ENCODE peak calls at places on chromosomes 13 and 19, in four cellular contexts. One of them, this sample, is unnamed.

GRCh38 chr19:3135961-3136683 is at the start of gene GNA15:
- DNase-seq in NCI-H1105: no peak
- DNase-seq in NB4: peak
- DNase-seq in transverse colon: peak
- DNase-seq in this sample: no peak

GRCh38 chr19:14118165-14119051 is 846 bp upstream of the PRKACA start:
- DNase-seq in NCI-H1105: peak
- DNase-seq in NB4: peak
- DNase-seq in transverse colon: peak
- DNase-seq in this sample: peak

GRCh38 chr19:29841209-29841558 is 29.4 kb downstream of the CCNE1 start:
- DNase-seq in NCI-H1105: no peak
- DNase-seq in NB4: no peak
- DNase-seq in transverse colon: no peak
- DNase-seq in this sample: no peak

GRCh38 chr13:106701810-106702341 is 133.9 kb upstream of the ARGLU1 start:
- DNase-seq in NCI-H1105: no peak
- DNase-seq in NB4: no peak
- DNase-seq in transverse colon: no peak
- DNase-seq in this sample: no peak

GRCh38 chr19:8663920-8664670 is 33.7 kb downstream of the NFILZ start:
- DNase-seq in NCI-H1105: no peak
- DNase-seq in NB4: peak
- DNase-seq in transverse colon: no peak
- DNase-seq in this sample: no peak

GRCh38 chr13:85313761-85314503 is 485.3 kb downstream of the SLITRK6 start:
- DNase-seq in NCI-H1105: no peak
- DNase-seq in NB4: no peak
- DNase-seq in transverse colon: no peak
- DNase-seq in this sample: no peak

GRCh38 chr19:996051-996838 is 4.0 kb upstream of the GRIN3B start:
- DNase-seq in NCI-H1105: peak
- DNase-seq in NB4: peak
- DNase-seq in transverse colon: peak
- DNase-seq in this sample: peak

GRCh38 chr13:51525567-51526165 is 58.6 kb upstream of the WDFY2 start:
- DNase-seq in NCI-H1105: no peak
- DNase-seq in NB4: no peak
- DNase-seq in transverse colon: no peak
- DNase-seq in this sample: no peak

GRCh38 chr13:106919093-106919492 is 351.2 kb upstream of the ARGLU1 start:
- DNase-seq in NCI-H1105: no peak
- DNase-seq in NB4: no peak
- DNase-seq in transverse colon: no peak
- DNase-seq in this sample: no peak

GRCh38 chr13:27955192-27955591 is 13.9 kb downstream of the CDX2 start:
- DNase-seq in NCI-H1105: no peak
- DNase-seq in NB4: no peak
- DNase-seq in transverse colon: no peak
- DNase-seq in this sample: no peak

GRCh38 chr19:16398530-16399241 is 73.1 kb downstream of the EPS15L1 start:
- DNase-seq in NCI-H1105: peak
- DNase-seq in NB4: no peak
- DNase-seq in transverse colon: no peak
- DNase-seq in this sample: no peak

GRCh38 chr13:34247596-34247995 is 429.6 kb downstream of the RFC3 start:
- DNase-seq in NCI-H1105: peak
- DNase-seq in NB4: no peak
- DNase-seq in transverse colon: no peak
- DNase-seq in this sample: no peak

GRCh38 chr19:33302974-33303790 is 848 bp upstream of the CEBPA start:
- DNase-seq in NCI-H1105: peak
- DNase-seq in NB4: peak
- DNase-seq in transverse colon: peak
- DNase-seq in this sample: no peak